ENCODE peak calls at places on chromosomes 4 and X, in ten cellular contexts. G, R, N, W, P, V, Q, O, K and E are unnamed samples.

GRCh38 chr4:4995866-4996265 is 23.4 kb downstream of the CYTL1 start:
- DNase-seq in V (peak; percentile 57), O (peak; percentile 22), W (peak; percentile 25), R (no peak), N (no peak), Q (no peak), P (no peak), K (peak; percentile 22), G (no peak), E (no peak)

GRCh38 chr4:154602404-154603020 is 9.9 kb downstream of the FGG start:
- DNase-seq in N (no peak), V (no peak), W (peak; percentile 31), K (no peak), G (no peak), R (no peak), Q (no peak), O (peak; percentile 28), P (no peak), E (no peak)

GRCh38 chrX:111519215-111519614 is 7.8 kb downstream of the SERTM2 start:
- DNase-seq in K (no peak), W (peak; percentile 80), G (peak; percentile 79), Q (no peak), P (peak; percentile 9), O (peak; percentile 75), V (peak; percentile 72), R (peak; percentile 70), N (no peak), E (peak; percentile 23)

GRCh38 chr4:100842856-100843255 is 325.0 kb upstream of the EMCN start:
- DNase-seq in G (peak; percentile 65), Q (no peak), N (no peak), K (no peak), V (no peak), O (peak; percentile 28), P (no peak), W (peak; percentile 26), R (no peak), E (no peak)

GRCh38 chrX:48966796-48967579 is 4.7 kb downstream of the KCND1 start:
- DNase-seq in K (no peak), V (no peak), O (peak; percentile 37), N (no peak), Q (no peak), G (peak; percentile 30), R (no peak), W (peak; percentile 58), P (no peak), E (no peak)

GRCh38 chrX:7159132-7159861 is 11.3 kb upstream of the PUDP start:
- DNase-seq in Q (no peak), R (no peak), G (peak; percentile 17), V (no peak), O (no peak), N (no peak), K (no peak), P (no peak), W (no peak), E (no peak)

GRCh38 chrX:40096395-40097091 is 1.2 kb downstream of the BCOR start:
- DNase-seq in R (peak; percentile 61), N (no peak), W (no peak), K (peak; percentile 81), Q (no peak), G (peak; percentile 57), V (peak; percentile 68), P (no peak), O (no peak), E (peak; percentile 88)

GRCh38 chr4:122921971-122922876 is at the start of gene NUDT6:
- DNase-seq in R (peak; percentile 88), O (peak; percentile 50), K (peak; percentile 82), W (peak; percentile 66), V (peak; percentile 74), N (no peak), Q (peak; percentile 54), G (peak; percentile 83), P (peak; percentile 76), E (peak; percentile 72)

GRCh38 chr4:156113138-156113537 is 159.5 kb upstream of the CTSO start:
- DNase-seq in Q (no peak), K (no peak), N (no peak), R (no peak), P (no peak), W (peak; percentile 18), O (peak; percentile 21), G (no peak), V (no peak), E (no peak)

GRCh38 chrX:10828640-10829039 is 208.3 kb upstream of the MID1 start:
- DNase-seq in N (no peak), Q (no peak), G (no peak), V (no peak), R (no peak), W (no peak), P (no peak), O (no peak), K (no peak), E (no peak)

GRCh38 chrX:24369816-24370215 is 9.4 kb downstream of the SUPT20HL1 start:
- DNase-seq in G (no peak), O (no peak), V (no peak), R (no peak), Q (no peak), W (no peak), N (no peak), K (no peak), P (no peak), E (peak; percentile 61)
- H3K4me3 ChIP-seq in G (no peak overlapping the region), O (no peak overlapping the region), V (no peak overlapping the region), R (no peak overlapping the region), Q (no peak overlapping the region), W (no peak overlapping the region), N (no peak overlapping the region), K (no peak overlapping the region), P (no peak overlapping the region), E (no peak overlapping the region)

DNA sequence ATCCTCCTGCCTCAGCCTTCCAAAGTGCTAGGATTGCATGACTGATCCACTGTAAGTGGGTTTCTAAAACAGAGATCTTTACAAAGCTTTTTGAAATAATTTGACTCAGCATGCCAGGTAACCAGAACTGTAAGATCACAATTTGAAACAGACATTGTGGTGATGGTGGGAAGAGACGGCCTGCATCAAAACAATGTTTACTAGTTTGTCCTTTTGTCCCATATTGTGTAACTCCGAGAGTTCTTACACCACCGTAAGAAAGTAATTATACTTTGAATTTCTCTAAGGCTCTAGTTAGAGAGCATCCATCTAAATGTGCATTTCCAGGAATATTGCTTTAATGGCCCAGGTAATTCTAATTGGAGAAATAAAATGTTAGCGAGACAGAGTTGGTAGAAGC is 594 bp upstream of the ARHGAP24 start:
- DNase-seq in Q (no peak), N (no peak), K (no peak), R (no peak), O (no peak), G (no peak), W (no peak), V (no peak), P (no peak), E (no peak)
- H3K27me3 ChIP-seq in Q (no peaks in the 10 kb centered on the region), N (no peaks in the 10 kb centered on the region), K (no peaks in the 10 kb centered on the region), R (peaks cover 41% of the 10 kb centered on the region), O (no peaks in the 10 kb centered on the region), G (no peaks in the 10 kb centered on the region), W (no peaks in the 10 kb centered on the region), V (peaks cover 20% of the 10 kb centered on the region), P (no peaks in the 10 kb centered on the region), E (no peaks in the 10 kb centered on the region)

DNA sequence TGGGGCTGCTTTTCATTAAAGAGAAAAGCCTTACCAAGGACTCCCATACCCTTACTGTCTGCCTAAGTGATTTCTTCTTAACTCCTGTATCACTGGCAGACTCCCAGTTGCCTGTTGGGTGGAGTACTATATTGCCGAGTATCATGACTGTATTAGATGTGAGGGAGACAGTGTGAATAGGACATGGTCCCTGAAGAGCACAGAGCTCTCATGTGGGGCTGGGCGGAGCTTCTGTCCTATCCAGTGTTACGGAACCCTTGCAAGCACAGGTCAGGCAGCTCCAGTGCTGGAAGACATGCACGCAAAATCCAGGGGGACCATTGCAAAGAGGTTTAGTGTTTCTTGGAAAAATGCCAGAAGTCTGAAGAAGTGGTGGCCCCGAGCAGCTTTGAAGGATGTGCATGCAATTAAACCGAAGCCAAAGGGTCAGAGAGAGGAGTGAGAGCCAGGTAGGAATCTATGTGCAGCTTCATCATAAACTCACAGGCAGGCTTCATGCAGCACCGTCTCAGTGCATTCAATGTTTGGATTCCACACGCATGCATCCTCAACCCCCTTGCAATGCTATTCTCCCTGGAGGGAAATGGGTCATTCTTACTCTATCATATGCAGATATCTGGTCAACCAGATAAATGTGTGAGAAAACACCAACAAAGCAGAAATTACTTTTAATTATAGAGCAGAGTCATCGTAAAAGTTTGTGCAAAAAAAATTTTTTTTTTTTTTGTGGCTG is 49.7 kb upstream of the DHRSX start:
- DNase-seq in G (no peak), R (no peak), N (no peak), K (no peak), P (no peak), V (peak; percentile 85), Q (no peak), O (no peak), W (no peak), E (no peak)
- H3K36me3 ChIP-seq in G (no peaks in the 10 kb centered on the region), R (no peaks in the 10 kb centered on the region), N (no peaks in the 10 kb centered on the region), K (no peaks in the 10 kb centered on the region), P (no peaks in the 10 kb centered on the region), V (no peaks in the 10 kb centered on the region), Q (no peaks in the 10 kb centered on the region), O (no peaks in the 10 kb centered on the region), W (no peaks in the 10 kb centered on the region), E (no peaks in the 10 kb centered on the region)

GRCh38 chrX:119990995-119991787 is 47.6 kb upstream of the NKAP start:
- DNase-seq in W (no peak), P (peak; percentile 13), G (no peak), V (peak; percentile 49), R (peak; percentile 45), Q (no peak), O (no peak), K (no peak), N (no peak), E (peak; percentile 58)

GRCh38 chrX:119996069-119996468 is 52.5 kb upstream of the NKAP start:
- DNase-seq in N (no peak), P (no peak), Q (no peak), O (no peak), R (no peak), K (no peak), V (no peak), G (no peak), W (no peak), E (no peak)

GRCh38 chrX:119986203-119986602 is 42.7 kb upstream of the NKAP start:
- DNase-seq in P (no peak), V (no peak), N (no peak), O (no peak), W (no peak), K (no peak), Q (no peak), R (no peak), G (no peak), E (no peak)

GRCh38 chrX:119989905-119990408 is 46.4 kb upstream of the NKAP start:
- DNase-seq in O (no peak), K (no peak), G (no peak), N (no peak), P (no peak), W (no peak), V (no peak), R (peak; percentile 46), Q (no peak), E (peak; percentile 38)

DNA sequence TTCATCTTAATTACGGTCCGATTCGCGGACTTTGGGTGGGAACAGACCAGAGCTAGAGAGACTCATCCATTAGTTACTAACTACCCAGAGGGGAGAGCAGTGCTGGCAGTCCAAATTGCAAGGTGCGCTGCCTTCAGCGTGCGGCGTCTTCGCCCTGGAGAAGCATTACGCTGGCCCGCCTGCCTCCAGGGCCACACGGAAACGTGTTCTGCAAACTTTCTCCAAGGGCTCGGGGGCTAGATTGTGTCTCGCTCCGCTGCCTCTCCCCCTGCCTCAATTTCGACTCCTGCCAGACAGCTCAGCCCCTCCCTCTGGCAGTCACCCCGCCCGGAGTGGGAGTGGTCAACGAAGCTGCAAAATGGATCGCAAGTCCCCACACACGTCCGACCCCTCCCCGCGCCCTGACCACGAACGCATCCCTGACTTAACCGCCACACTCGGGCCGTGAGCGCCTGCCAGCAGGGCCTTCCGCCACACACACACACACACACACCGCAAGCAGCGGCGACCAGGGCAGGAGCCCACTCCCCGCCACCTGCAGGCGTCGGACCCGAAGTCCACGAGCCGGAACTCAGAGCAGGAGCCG is 47.0 kb upstream of the NKAP start:
- DNase-seq in G (no peak), W (no peak), V (peak; percentile 82), O (no peak), Q (no peak), N (no peak), R (peak; percentile 13), K (no peak), P (peak; percentile 33), E (peak; percentile 40)
- H3K4me3 ChIP-seq in G (peak overlapping the region; percentile 14), W (no peak overlapping the region), V (peak overlapping the region; percentile 43), O (no peak overlapping the region), Q (peak overlapping the region; percentile 55), N (no peak overlapping the region), R (peak overlapping the region; percentile 44), K (peak overlapping the region; percentile 19), P (peak overlapping the region; percentile 52), E (peak overlapping the region; percentile 37)